ENCODE peak calls at places on chromosomes 3 and 15, in four cellular contexts. H, Q, N and Z are unnamed samples.

GRCh38 chr3:65988440-65988839 is 50.3 kb downstream of the MAGI1 start:
- DNase-seq in H (no peak), N (no peak), Q (no peak), Z (no peak)

GRCh38 chr3:183151716-183152385 is 10.7 kb downstream of the LAMP3 start:
- DNase-seq in Q (peak), H (no peak), N (no peak), Z (no peak)

GRCh38 chr3:111653766-111654165 is 58.6 kb upstream of the ZBED2 start:
- DNase-seq in H (no peak), Q (no peak), N (no peak), Z (no peak)

GRCh38 chr3:51388286-51389029 is 2.6 kb upstream of the RBM15B start:
- DNase-seq in Q (peak), H (no peak), N (no peak), Z (no peak)

GRCh38 chr3:56958879-56959607 is 101.4 kb upstream of the SPATA12 start:
- DNase-seq in Q (no peak), H (no peak), N (no peak), Z (no peak)

GRCh38 chr3:129613205-129613740 is 6.8 kb upstream of the PLXND1 start:
- DNase-seq in Q (no peak), N (no peak), H (no peak), Z (no peak)

GRCh38 chr3:170745211-170745718 is 124.7 kb downstream of the RPL22L1 start:
- DNase-seq in Q (no peak), H (peak), N (no peak), Z (peak)

GRCh38 chr15:40323239-40323952 is at the start of gene INAFM2:
- DNase-seq in N (peak), Q (peak), H (peak), Z (peak)

GRCh38 chr3:18079739-18080138 is 337.3 kb upstream of the TBC1D5 start:
- DNase-seq in Q (peak), H (peak), N (no peak), Z (peak)

GRCh38 chr3:189122120-189122519 is 49.7 kb upstream of the TPRG1 start:
- DNase-seq in Q (no peak), H (no peak), N (no peak), Z (no peak)

GRCh38 chr3:38552364-38552763 is 56.2 kb downstream of the EXOG start:
- DNase-seq in Q (no peak), N (no peak), H (no peak), Z (no peak)

GRCh38 chr15:98565566-98565965 is 82.8 kb upstream of the IGF1R start:
- DNase-seq in N (no peak), H (no peak), Q (no peak), Z (no peak)

GRCh38 chr15:63461230-63461629 is 43.2 kb upstream of the USP3 start:
- DNase-seq in H (peak), N (peak), Q (no peak), Z (no peak)

GRCh38 chr3:177516130-177517011 is 319.1 kb upstream of the TBL1XR1 start:
- DNase-seq in H (peak), Q (no peak), N (no peak), Z (peak)

GRCh38 chr15:70361891-70362290 is 264.2 kb upstream of the TLE3 start:
- DNase-seq in N (no peak), Q (no peak), H (no peak), Z (no peak)

GRCh38 chr3:134090031-134090430 is 60.3 kb upstream of the SLCO2A1 start:
- DNase-seq in Q (no peak), H (peak), N (no peak), Z (no peak)

GRCh38 chr3:90010341-90010740 is 902.9 kb downstream of the EPHA3 start:
- DNase-seq in H (peak), Q (no peak), N (no peak), Z (peak)

GRCh38 chr3:181719298-181719859 is 7.7 kb downstream of the SOX2 start:
- DNase-seq in Q (no peak), H (no peak), N (no peak), Z (no peak)

GRCh38 chr15:24772709-24773373 is 97.3 kb downstream of the NPAP1 start:
- DNase-seq in H (peak), Q (peak), N (peak), Z (peak)

GRCh38 chr3:100124116-100124767 is 9.9 kb upstream of the FILIP1L start:
- DNase-seq in Q (no peak), N (no peak), H (no peak), Z (no peak)

GRCh38 chr3:150365132-150365604 is 42.9 kb upstream of the TSC22D2 start:
- DNase-seq in H (peak), Q (no peak), N (no peak), Z (peak)

GRCh38 chr3:27089063-27089462 is 280.1 kb downstream of the NEK10 start:
- DNase-seq in Q (no peak), H (no peak), N (no peak), Z (no peak)

GRCh38 chr3:160893207-160893606 is 137.2 kb downstream of the PPM1L start:
- DNase-seq in Q (no peak), H (no peak), N (no peak), Z (peak)

GRCh38 chr3:132870596-132870995 is 148.4 kb upstream of the NPHP3 start:
- DNase-seq in H (no peak), N (no peak), Q (no peak), Z (no peak)

GRCh38 chr15:62362608-62363007 is 197.5 kb upstream of the C2CD4B start:
- DNase-seq in N (no peak), Q (no peak), H (peak), Z (peak)

GRCh38 chr3:99708207-99708745 is 69.9 kb downstream of the COL8A1 start:
- DNase-seq in H (peak), Q (no peak), N (no peak), Z (no peak)

GRCh38 chr3:11661827-11662226 is 18.1 kb upstream of the VGLL4 start:
- DNase-seq in H (peak), N (no peak), Q (peak), Z (peak)

GRCh38 chr15:25242166-25242879 is 196.5 kb downstream of the UBE3A start:
- DNase-seq in N (no peak), Q (no peak), H (no peak), Z (no peak)

GRCh38 chr3:193030276-193030675 is 112.6 kb upstream of the MB21D2 start:
- DNase-seq in Q (no peak), N (no peak), H (peak), Z (peak)

GRCh38 chr3:197149528-197149927 is 119.9 kb upstream of the MELTF start:
- DNase-seq in Q (peak), H (no peak), N (no peak), Z (no peak)

DNA sequence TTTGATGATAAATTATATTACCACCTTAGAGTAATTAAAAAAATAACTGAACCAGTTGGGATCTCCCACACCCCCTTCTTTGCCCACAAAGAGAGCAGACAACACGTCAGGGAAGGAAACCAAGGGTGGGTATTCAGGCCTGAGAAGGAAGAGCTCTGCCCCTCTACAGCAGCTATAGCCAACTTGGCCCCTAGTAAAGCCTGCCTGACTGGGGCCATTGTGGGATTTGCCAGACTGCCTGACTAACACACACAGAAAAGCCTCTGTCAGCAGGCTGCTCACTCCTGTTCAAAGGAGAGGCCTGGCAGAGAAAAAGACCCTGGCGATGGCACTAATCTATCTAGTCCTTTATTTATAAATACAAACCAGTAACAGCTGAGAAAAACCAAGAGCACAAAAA is 41.4 kb downstream of the ATP8B4 start:
- DNase-seq in Q (no peak), N (no peak), H (no peak), Z (no peak)
- TF ChIP-seq CTCF in Q (no peak), N (no peak), H (no peak), Z (no peak)

GRCh38 chr15:89442671-89443307 is 53.6 kb downstream of the RHCG start:
- DNase-seq in Q (peak), N (peak), H (peak), Z (peak)
- H3K4me3 ChIP-seq in Q (no peak), N (no peak), H (no peak), Z (no peak)

GRCh38 chr3:13461169-13462124 is 18.7 kb upstream of the HDAC11 start:
- DNase-seq in Q (peak), H (peak), N (peak), Z (peak)
- TF ChIP-seq CTCF in Q (peak), H (peak), N (peak), Z (peak)

DNA sequence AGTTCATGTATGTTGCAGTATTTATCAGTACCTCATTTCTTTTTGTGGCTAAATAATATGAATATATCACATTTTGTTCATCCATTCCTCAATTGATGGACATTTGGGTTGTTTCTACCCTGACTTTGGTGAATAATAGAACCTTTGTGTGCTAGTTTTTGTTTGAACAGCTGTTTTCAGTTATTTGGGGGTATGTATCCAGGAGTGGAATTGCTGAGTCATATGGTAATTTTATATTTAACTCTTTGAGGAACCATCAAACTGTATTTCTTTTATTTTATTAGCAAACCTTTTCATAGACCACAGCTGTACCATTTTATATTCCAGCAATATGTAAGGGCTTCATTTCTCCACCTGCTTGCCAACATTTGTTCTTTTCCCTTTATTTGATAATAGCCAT is 38.4 kb upstream of the RBM5 start:
- DNase-seq in H (peak), Q (no peak), N (no peak), Z (peak)
- H3K4me3 ChIP-seq in H (no peak), Q (no peak), N (no peak), Z (no peak)

GRCh38 chr3:31692714-31693113 is 160.0 kb downstream of the STT3B start:
- DNase-seq in H (no peak), Q (peak), N (no peak), Z (no peak)

GRCh38 chr3:31688847-31689246 is 156.1 kb downstream of the STT3B start:
- DNase-seq in H (no peak), N (no peak), Q (no peak), Z (no peak)

DNA sequence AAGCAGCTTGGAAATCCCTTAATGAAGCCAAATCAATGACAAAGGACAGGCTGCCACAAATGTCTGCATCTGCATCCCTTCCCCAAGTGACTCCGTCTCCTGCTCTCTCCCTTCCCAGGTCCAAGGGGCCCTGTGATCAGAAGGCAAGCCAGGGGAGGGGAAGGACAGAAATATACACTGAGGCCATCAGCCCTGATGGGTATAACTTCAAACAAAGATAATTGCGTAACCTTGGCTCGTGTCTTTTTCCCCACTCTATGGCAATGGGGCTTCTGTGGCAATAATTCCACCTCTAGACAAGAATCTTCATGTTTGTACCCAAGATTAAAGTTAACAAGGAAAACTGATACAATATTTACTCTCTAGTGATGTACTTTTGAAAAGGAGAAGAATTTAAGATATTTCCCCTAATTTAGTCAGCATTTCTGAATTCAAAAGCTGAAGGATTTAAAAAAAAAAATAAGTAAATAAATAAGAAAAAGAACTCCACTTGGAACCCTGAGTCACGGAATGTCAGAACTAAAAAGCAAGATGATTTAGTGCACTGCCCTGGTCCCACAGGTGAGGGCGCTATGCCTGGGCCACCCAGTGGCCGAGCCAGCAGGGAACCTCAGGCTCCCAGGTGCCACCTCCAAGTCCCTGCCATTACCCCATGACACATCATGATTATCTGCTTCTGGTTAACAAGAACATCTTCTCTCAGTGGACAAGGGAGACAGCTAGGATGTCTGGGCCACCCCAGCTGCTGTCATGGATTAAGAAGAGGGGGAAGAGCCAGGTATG is 154.5 kb downstream of the STT3B start:
- DNase-seq in N (no peak), H (no peak), Q (no peak), Z (no peak)
- TF ChIP-seq CTCF in N (peak), H (no peak), Q (no peak), Z (peak)

GRCh38 chr3:104362319-104362718 is 1004.4 kb upstream of the ALCAM start:
- DNase-seq in Q (no peak), H (no peak), N (no peak), Z (no peak)

GRCh38 chr3:104359546-104359945 is 1007.2 kb upstream of the ALCAM start:
- DNase-seq in H (peak), Q (no peak), N (no peak), Z (peak)

GRCh38 chr3:104360038-104360437 is 1006.7 kb upstream of the ALCAM start:
- DNase-seq in H (peak), N (no peak), Q (no peak), Z (no peak)
- H3K4me3 ChIP-seq in H (no peak), N (no peak), Q (no peak), Z (peak)

GRCh38 chr3:9362731-9363530 is at the start of gene THUMPD3:
- DNase-seq in H (peak), N (peak), Q (peak), Z (peak)
- TF ChIP-seq CTCF in H (no peak), N (no peak), Q (no peak), Z (no peak)

DNA sequence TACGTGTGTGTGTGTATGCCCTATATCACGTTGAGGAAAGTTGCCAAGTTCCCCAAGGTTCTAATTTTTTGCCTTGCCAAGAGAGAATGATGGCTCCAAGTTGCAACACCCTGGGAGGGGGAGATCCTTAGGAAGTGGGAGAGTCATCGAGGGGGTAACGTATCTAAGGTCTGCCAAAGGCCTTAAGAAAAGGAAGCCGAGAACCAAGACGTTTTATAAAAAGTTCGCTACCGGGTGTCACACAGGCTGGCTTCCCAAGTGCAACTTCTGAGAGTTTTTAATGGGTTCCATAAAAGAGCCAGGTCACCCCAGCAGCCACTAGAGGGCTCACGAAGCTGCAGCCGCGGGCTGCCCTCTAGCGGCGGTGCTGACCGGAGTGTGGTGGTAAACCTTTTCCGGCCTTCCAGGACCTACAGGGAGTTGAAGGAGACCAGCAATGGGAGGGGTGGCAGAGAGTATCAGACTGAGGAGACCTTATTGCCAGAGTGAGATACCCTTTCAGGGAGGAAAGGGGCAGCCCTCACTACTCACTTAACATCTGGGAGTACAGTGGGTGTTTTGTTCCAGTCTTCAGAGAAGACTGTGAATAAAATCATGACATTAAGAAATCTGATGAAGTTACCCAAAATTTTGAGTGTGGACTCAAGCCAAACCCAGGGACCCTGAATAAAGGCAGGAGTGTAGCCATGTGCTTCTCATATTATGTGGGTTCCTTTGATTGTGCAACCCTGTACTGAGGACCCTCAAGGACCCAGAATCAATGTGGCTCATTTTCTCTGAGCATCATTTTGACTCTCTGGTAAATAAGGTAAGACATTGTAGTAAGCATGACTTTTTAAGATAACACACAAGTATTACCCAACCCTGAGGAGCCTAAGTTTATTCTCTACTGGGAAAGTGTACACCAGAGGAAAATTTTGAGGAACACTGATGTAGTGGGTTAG is 2.5 kb upstream of the RFX7 start:
- DNase-seq in Q (peak), N (no peak), H (peak), Z (peak)
- H3K4me3 ChIP-seq in Q (peak), N (no peak), H (peak), Z (peak)

GRCh38 chr15:47194718-47195117 is 522.6 kb upstream of the SEMA6D start:
- DNase-seq in H (peak), Q (no peak), N (no peak), Z (peak)
- TF ChIP-seq CTCF in H (peak), Q (no peak), N (peak), Z (peak)

DNA sequence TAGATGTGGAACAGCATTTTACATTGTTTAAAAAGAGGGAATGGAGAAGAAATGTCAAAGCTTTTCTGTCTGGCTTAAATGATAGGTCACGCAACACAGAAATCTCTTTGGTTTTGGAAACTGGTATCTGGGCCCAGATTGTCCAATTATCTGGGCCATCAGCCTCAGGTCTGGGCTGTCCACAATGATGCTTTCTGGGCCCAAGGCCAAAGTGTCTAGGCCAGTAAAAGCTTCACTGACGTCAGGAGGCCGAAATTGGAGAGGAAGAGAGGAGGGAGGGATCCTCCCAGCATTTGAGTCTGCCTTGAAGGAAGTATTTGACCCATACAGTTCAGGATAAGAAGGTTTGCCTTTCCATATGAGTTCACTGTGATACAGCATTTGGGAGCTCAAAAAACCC is 60.7 kb upstream of the ALDH1A3 start:
- DNase-seq in N (no peak), Q (no peak), H (peak), Z (peak)
- H3K4me3 ChIP-seq in N (no peak), Q (no peak), H (no peak), Z (no peak)